ENCODE peak calls at places on chromosomes 5 and 9, in five cellular contexts. T, N, I, A and P are unnamed samples.

GRCh38 chr5:74639538-74640449 is 734 bp downstream of the ENC1 start:
- DNase-seq in T (peak; percentile 47), N (peak; percentile 72), I (no peak), A (peak; percentile 52), P (no peak)

GRCh38 chr5:119953474-119953873 is 324.1 kb downstream of the FAM170A start:
- DNase-seq in T (no peak), N (no peak), I (no peak), A (no peak), P (no peak)

GRCh38 chr9:106023455-106023854 is 329.1 kb downstream of the TMEM38B start:
- DNase-seq in T (no peak), N (no peak), I (no peak), A (no peak), P (no peak)

GRCh38 chr9:107612136-107612535 is 122.6 kb upstream of the KLF4 start:
- DNase-seq in T (no peak), N (peak; percentile 92), I (no peak), A (peak; percentile 29), P (peak; percentile 89)

GRCh38 chr5:135546014-135546413 is 10.2 kb upstream of the NEUROG1 start:
- DNase-seq in T (no peak), N (no peak), I (no peak), A (no peak), P (no peak)

GRCh38 chr5:119269061-119269579 is 86.7 kb upstream of the TNFAIP8 start:
- DNase-seq in T (peak; percentile 61), N (peak; percentile 66), I (peak; percentile 10), A (peak; percentile 39), P (no peak)

GRCh38 chr9:79524266-79524665 is 47.5 kb upstream of the TLE4 start:
- DNase-seq in T (no peak), N (no peak), I (no peak), A (no peak), P (no peak)

GRCh38 chr5:127072861-127073846 is at the start of gene C5orf63:
- DNase-seq in T (peak; percentile 74), N (peak; percentile 68), I (peak; percentile 61), A (peak; percentile 62), P (peak; percentile 83)

GRCh38 chr9:83959061-83959460 is 21.0 kb downstream of the HNRNPK start:
- DNase-seq in T (no peak), N (no peak), I (peak; percentile 69), A (no peak), P (no peak)

GRCh38 chr5:126984632-126985031 is 45.7 kb downstream of the MARCHF3 start:
- DNase-seq in T (no peak), N (no peak), I (no peak), A (no peak), P (no peak)

GRCh38 chr5:124596595-124597388 is 149.6 kb downstream of the ZNF608 start:
- DNase-seq in T (no peak), N (no peak), I (peak; percentile 89), A (no peak), P (no peak)

DNA sequence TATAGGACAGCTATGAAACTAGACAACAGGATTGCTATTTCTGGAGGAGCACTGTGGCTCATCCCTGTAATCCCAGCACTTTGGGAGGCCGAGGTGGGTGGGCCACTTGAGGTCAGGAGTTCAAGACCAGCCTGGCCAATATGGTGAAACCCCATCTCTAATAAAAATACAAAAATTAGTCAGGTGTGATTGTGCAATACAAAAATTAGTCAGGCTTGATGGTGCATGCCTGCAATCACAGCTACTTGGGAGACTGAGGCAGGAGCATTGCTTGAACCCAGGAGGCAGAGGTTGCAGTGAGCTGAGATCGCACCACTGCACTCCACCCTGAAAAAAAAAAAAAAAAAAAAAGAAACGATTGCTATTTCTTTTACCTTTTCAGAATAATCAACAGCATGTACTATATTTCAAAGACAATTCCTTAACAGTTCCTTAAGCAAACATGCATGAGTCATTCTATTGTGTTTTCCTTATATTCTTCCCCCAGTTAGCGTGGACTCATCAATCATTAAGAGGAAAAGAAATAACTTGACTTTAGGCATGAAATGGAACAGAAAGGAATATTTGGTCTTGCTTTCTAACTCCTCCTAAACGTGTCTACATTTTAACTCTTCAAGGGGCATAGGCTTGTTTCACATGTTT is 162.6 kb downstream of the TAF11L14 start:
- DNase-seq in T (no peak), N (no peak), I (no peak), A (no peak), P (no peak)
- TF ChIP-seq EP300 in T (no peak), N (no peak), I (no peak), A (no peak), P (no peak)

GRCh38 chr5:159269723-159270122 is 6.6 kb downstream of the UBLCP1 start:
- DNase-seq in T (no peak), N (no peak), I (no peak), A (no peak), P (no peak)

DNA sequence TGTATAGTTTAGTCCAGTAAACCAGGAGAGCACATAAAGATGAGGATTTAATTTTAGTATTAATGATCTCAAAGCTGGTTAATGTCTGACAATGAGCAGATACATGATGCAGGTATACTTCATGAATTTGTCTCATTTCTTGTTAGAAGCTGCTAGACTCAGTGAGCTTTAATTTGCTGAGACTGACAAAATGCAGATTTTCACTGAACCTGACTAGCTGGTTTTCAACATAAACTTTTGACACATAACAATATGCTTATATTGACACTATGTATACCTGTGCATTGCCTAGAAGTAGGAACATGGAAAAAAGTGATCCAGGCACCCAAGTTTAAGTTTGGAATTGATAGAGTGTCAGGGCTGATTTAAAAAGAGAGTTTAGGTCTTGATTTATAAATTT is 10.8 kb downstream of the UBLCP1 start:
- DNase-seq in T (no peak), N (no peak), I (no peak), A (no peak), P (no peak)
- H3K36me3 ChIP-seq in T (peaks cover 22% of the 10 kb centered on the region), N (peaks cover 5% of the 10 kb centered on the region), I (peaks cover 3% of the 10 kb centered on the region), A (peaks cover 77% of the 10 kb centered on the region), P (peaks cover 48% of the 10 kb centered on the region)

GRCh38 chr5:162473051-162473714 is 405.6 kb downstream of the GABRG2 start:
- DNase-seq in T (no peak), N (no peak), I (no peak), A (no peak), P (no peak)
- TF ChIP-seq POLR2AphosphoS5 in T (no peak), N (no peak), I (no peak), A (no peak), P (no peak)

GRCh38 chr5:96741911-96742310 is 65.8 kb downstream of the ERAP1 start:
- DNase-seq in T (no peak), N (no peak), I (no peak), A (no peak), P (no peak)
- TF ChIP-seq EP300 in T (no peak), N (no peak), I (no peak), A (no peak), P (no peak)

GRCh38 chr5:134133995-134134541 is 19.6 kb downstream of the TCF7 start:
- DNase-seq in T (no peak), N (peak; percentile 61), I (no peak), A (peak; percentile 17), P (peak; percentile 56)
- H3K36me3 ChIP-seq in T (peaks cover 4% of the 10 kb centered on the region), N (no peaks in the 10 kb centered on the region), I (peaks cover 10% of the 10 kb centered on the region), A (peaks cover 84% of the 10 kb centered on the region), P (peaks cover 50% of the 10 kb centered on the region)

DNA sequence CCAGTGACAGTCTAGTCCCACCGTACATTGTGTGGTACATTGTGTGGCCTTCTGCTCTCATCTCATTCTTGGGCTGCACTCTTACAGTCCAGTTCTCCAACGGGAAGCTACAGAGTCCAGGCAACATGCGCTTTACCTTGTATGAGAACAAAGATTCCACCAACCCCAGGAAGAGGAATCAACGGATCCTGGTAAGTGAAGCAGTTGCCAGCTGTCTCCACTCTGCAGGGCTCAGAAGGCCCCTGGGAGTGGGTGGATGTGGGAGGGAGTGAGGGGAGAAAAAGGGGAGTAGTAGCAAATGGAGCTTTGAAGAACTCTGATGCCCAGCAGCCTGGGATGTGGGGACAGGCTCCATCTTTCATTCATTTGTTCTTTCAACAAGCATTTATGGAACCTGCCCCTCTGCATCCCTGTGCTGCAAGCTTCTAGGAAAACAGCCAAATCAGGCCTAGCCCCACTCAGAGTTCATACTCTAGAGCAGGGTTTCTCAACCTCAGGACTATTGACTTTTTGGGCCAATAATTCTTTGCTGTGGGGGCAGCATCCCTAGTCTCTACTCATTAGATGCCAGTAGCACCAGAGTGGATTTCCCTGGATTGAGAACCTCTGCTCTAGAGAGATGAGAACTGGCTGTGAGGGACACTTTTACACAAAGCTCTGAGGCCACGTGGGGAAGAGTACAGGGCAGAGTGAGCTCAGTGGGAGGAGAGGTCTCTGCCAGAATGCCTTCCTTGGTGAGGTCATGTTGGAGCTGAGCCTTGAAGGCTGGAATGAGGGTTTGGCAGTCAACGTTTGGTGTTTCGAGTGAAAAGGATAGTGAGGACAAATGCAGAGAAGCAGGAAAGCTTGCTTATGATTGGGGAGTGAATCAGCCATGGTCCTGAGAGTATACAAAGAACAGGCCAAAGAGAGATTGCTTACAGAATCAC is 1.1 kb downstream of the POLR1E start:
- DNase-seq in T (peak; percentile 31), N (peak; percentile 86), I (no peak), A (no peak), P (peak; percentile 58)
- TF ChIP-seq POLR2AphosphoS5 in T (no peak), N (peak; percentile 52), I (no peak), A (peak; percentile 62), P (no peak)

GRCh38 chr5:83281658-83282057 is 189.9 kb upstream of the VCAN start:
- DNase-seq in T (no peak), N (no peak), I (no peak), A (no peak), P (no peak)

GRCh38 chr5:83277953-83278352 is 193.6 kb upstream of the VCAN start:
- DNase-seq in T (no peak), N (no peak), I (no peak), A (no peak), P (no peak)

DNA sequence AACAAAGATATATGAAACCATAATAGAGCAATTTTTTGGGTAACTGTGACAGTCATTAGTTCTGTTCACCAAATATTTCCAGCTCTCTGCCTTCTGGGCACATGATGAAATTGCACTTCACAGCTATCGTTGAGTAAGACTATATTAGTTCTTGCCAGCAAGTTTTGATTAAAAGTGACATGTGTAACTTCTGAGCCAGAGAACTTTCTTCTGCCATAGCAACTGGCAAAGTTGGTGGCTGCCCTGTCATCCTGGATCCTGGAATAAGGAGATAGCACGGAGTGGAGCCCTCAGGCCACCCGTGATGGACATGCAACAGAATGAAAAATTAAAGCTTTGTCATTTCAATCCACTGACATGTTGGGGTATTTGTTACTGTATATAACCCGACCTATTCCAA is 194.4 kb upstream of the VCAN start:
- DNase-seq in T (no peak), N (no peak), I (no peak), A (no peak), P (no peak)
- TF ChIP-seq EP300 in T (no peak), N (no peak), I (no peak), A (no peak), P (no peak)

DNA sequence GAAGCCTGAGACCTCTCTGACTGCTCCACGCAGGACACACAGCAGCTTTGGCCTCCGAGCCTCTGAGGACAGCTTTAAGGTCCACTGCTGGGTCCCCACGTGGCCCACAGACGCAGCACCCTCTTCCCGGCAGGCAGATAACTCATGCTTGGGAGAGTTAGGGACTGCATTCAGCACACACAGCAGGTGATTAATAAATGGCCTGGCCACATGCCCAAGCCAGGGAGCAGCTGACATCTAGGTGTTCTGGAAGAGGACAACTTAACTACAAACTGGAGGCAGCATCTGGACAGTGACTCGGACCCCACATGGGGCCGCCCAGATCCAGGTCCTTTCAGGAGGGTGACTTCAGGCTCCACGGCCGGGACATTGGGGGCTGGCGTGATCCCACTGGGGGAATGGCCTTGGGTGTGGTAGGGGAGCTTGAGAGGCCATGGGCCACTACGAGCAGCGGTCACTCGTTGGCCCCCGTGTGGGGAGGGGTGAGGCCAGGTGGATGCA is 11.3 kb downstream of the NINJ1 start:
- DNase-seq in T (peak; percentile 5), N (peak; percentile 67), I (no peak), A (no peak), P (peak; percentile 46)
- H3K36me3 ChIP-seq in T (peaks cover 8% of the 10 kb centered on the region), N (peaks cover 5% of the 10 kb centered on the region), I (peaks cover 30% of the 10 kb centered on the region), A (peaks cover 50% of the 10 kb centered on the region), P (peaks cover 41% of the 10 kb centered on the region)